ENCODE peak calls at places on chromosomes 6 and 20, in five cellular contexts. C is endodermal cell, L is heart left ventricle, X is brain microvascular endothelial cell, R is fibroblast of the aortic adventitia. Y is an unnamed sample.
A peak's percentile ranks its signal among the peaks of the same experiment; 100 is the strongest.

GRCh38 chr6:108648186-108648585 is 87.5 kb downstream of the FOXO3 start:
- DNase-seq in C (no peak), L (no peak), X (no peak), R (no peak), Y (peak; percentile 79)

GRCh38 chr6:35049885-35050284 is 91.3 kb downstream of the TCP11 start:
- DNase-seq in C (no peak), L (peak; percentile 71), X (peak; percentile 61), R (peak; percentile 33), Y (peak; percentile 77)

GRCh38 chr6:157600807-157601206 is 219.8 kb downstream of the ZDHHC14 start:
- DNase-seq in C (no peak), L (no peak), X (no peak), R (no peak), Y (no peak)

GRCh38 chr6:14266266-14266665 is 148.7 kb downstream of the CD83 start:
- DNase-seq in C (no peak), L (no peak), X (no peak), R (no peak), Y (no peak)

GRCh38 chr6:14804001-14804401 is 441.9 kb upstream of the JARID2 start:
- DNase-seq in C (no peak), L (no peak), X (no peak), R (no peak), Y (no peak)

GRCh38 chr6:44682280-44682679 is 294.8 kb downstream of the CDC5L start:
- DNase-seq in C (no peak), L (no peak), X (no peak), R (no peak), Y (no peak)

GRCh38 chr20:59823456-59823855 is 110.0 kb downstream of the SYCP2 start:
- DNase-seq in C (no peak), L (no peak), X (no peak), R (no peak), Y (no peak)

GRCh38 chr6:2196079-2196679 is 49.2 kb downstream of the GMDS start:
- DNase-seq in C (peak; percentile 49), L (no peak), X (peak; percentile 55), R (peak; percentile 79), Y (peak; percentile 69)

GRCh38 chr6:152206072-152206818 is 398.8 kb downstream of the ESR1 start:
- DNase-seq in C (peak; percentile 82), L (no peak), X (no peak), R (peak; percentile 24), Y (peak; percentile 42)

GRCh38 chr6:104218132-104218531 is 641.6 kb downstream of the HACE1 start:
- DNase-seq in C (no peak), L (no peak), X (peak; percentile 26), R (no peak), Y (no peak)

GRCh38 chr20:46694484-46694883 is 5.2 kb upstream of the TP53RK start:
- DNase-seq in C (no peak), L (no peak), X (no peak), R (peak; percentile 74), Y (peak; percentile 78)

GRCh38 chr6:99151634-99152344 is 197.7 kb downstream of the FAXC start:
- DNase-seq in C (peak; percentile 93), L (no peak), X (peak; percentile 43), R (peak; percentile 2), Y (peak; percentile 33)

GRCh38 chr20:45341939-45342862 is 6.0 kb downstream of the SDC4 start:
- DNase-seq in C (peak; percentile 89), L (peak; percentile 88), X (no peak), R (peak; percentile 67), Y (no peak)

GRCh38 chr6:35948725-35949124 is 27.8 kb upstream of the SRPK1 start:
- DNase-seq in C (peak; percentile 82), L (no peak), X (peak; percentile 24), R (peak; percentile 38), Y (peak; percentile 41)

GRCh38 chr20:48958743-48959142 is 37.2 kb downstream of the ARFGEF2 start:
- DNase-seq in C (no peak), L (no peak), X (no peak), R (no peak), Y (no peak)
- TF ChIP-seq CTCF in C (no peak), L (no peak), X (no peak), R (no peak), Y (no peak)

GRCh38 chr20:32360333-32360634 is 2.2 kb downstream of the ASXL1 start:
- DNase-seq in C (no peak), L (no peak), X (no peak), R (no peak), Y (no peak)

GRCh38 chr20:32363492-32363891 is 5.4 kb downstream of the ASXL1 start:
- DNase-seq in C (no peak), L (no peak), X (no peak), R (no peak), Y (no peak)

GRCh38 chr20:32365560-32365959 is 7.4 kb downstream of the ASXL1 start:
- DNase-seq in C (no peak), L (no peak), X (no peak), R (no peak), Y (no peak)

GRCh38 chr20:32364554-32365208 is 6.5 kb downstream of the ASXL1 start:
- DNase-seq in C (no peak), L (no peak), X (no peak), R (no peak), Y (no peak)

DNA sequence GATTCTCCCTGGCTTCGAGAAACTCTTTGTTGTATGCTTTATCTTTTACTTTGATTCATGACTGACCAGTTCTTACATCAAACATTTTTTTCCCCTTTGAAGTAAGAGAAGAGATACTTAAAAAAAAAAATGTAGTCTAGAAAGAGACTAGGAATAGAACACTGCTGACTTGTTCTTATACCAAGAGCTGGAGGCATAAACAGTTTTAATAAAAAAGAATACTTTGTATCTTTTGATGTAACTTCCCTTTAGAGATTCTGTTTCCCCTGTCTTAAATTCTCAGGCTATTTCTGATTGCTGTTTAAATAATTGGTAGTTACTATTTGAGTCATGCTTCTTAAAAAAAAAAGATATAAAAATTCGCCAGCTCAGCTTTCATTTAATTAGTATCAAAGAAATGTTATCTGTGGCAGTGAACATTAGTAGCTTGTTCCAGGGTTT is 4.8 kb downstream of the ASXL1 start:
- DNase-seq in C (no peak), L (no peak), X (no peak), R (peak; percentile 28), Y (no peak)
- H3K4me3 ChIP-seq in C (no peak overlapping the region), L (no peak overlapping the region), X (no peak overlapping the region), R (no peak overlapping the region), Y (no peak overlapping the region)

GRCh38 chr20:11094711-11095110 is 420.9 kb upstream of the JAG1 start:
- DNase-seq in C (no peak), L (no peak), X (no peak), R (no peak), Y (no peak)

GRCh38 chr20:11094196-11094595 is 420.4 kb upstream of the JAG1 start:
- DNase-seq in C (no peak), L (no peak), X (no peak), R (no peak), Y (no peak)

GRCh38 chr20:11101243-11101642 is 427.4 kb upstream of the JAG1 start:
- DNase-seq in C (no peak), L (no peak), X (no peak), R (peak; percentile 23), Y (peak; percentile 35)

GRCh38 chr20:11101696-11102095 is 427.9 kb upstream of the JAG1 start:
- DNase-seq in C (no peak), L (no peak), X (no peak), R (no peak), Y (no peak)

GRCh38 chr20:11098888-11099287 is 425.1 kb upstream of the JAG1 start:
- DNase-seq in C (peak; percentile 49), L (no peak), X (no peak), R (no peak), Y (no peak)
- TF ChIP-seq CTCF in C (peak; percentile 56), L (peak; percentile 34), X (peak; percentile 49), R (peak; percentile 11), Y (peak; percentile 24)

GRCh38 chr6:24778121-24778520 is 3.4 kb downstream of the GMNN start:
- DNase-seq in C (no peak), L (no peak), X (no peak), R (no peak), Y (no peak)
- H3K4me3 ChIP-seq in C (peak overlapping the region; percentile 92), L (no peak overlapping the region), X (no peak overlapping the region), R (no peak overlapping the region), Y (no peak overlapping the region)

GRCh38 chr6:25701807-25702206 is 49.8 kb downstream of the SCGN start:
- DNase-seq in C (no peak), L (no peak), X (no peak), R (no peak), Y (no peak)

GRCh38 chr6:25703005-25703404 is 51.0 kb downstream of the SCGN start:
- DNase-seq in C (no peak), L (no peak), X (no peak), R (no peak), Y (no peak)

GRCh38 chr6:25698631-25699030 is 46.6 kb downstream of the SCGN start:
- DNase-seq in C (no peak), L (no peak), X (no peak), R (no peak), Y (no peak)

GRCh38 chr6:25699649-25700048 is 47.6 kb downstream of the SCGN start:
- DNase-seq in C (no peak), L (no peak), X (no peak), R (no peak), Y (no peak)

GRCh38 chr6:25700841-25701240 is 48.8 kb downstream of the SCGN start:
- DNase-seq in C (no peak), L (no peak), X (no peak), R (no peak), Y (no peak)
- TF ChIP-seq CTCF in C (no peak), L (no peak), X (no peak), R (no peak), Y (no peak)

GRCh38 chr6:92915466-92915865 is 503.9 kb downstream of the EPHA7 start:
- DNase-seq in C (no peak), L (no peak), X (no peak), R (no peak), Y (no peak)

GRCh38 chr6:92906385-92906784 is 513.0 kb downstream of the EPHA7 start:
- DNase-seq in C (no peak), L (no peak), X (no peak), R (no peak), Y (no peak)

GRCh38 chr6:92911301-92911700 is 508.1 kb downstream of the EPHA7 start:
- DNase-seq in C (no peak), L (no peak), X (no peak), R (no peak), Y (no peak)

GRCh38 chr6:92910636-92911035 is 508.7 kb downstream of the EPHA7 start:
- DNase-seq in C (no peak), L (no peak), X (no peak), R (no peak), Y (no peak)
- H3K4me3 ChIP-seq in C (no peak overlapping the region), L (no peak overlapping the region), X (no peak overlapping the region), R (no peak overlapping the region), Y (no peak overlapping the region)

GRCh38 chr6:63624091-63624490 is 11.5 kb upstream of the PHF3 start:
- DNase-seq in C (no peak), L (no peak), X (no peak), R (no peak), Y (no peak)
- TF ChIP-seq CTCF in C (no peak), L (no peak), X (no peak), R (no peak), Y (no peak)

GRCh38 chr20:1896859-1897258 is 1.7 kb downstream of the SIRPA start:
- DNase-seq in C (no peak), L (peak; percentile 15), X (no peak), R (no peak), Y (no peak)
- H3K4me3 ChIP-seq in C (no peak overlapping the region), L (peak overlapping the region; percentile 70), X (no peak overlapping the region), R (peak overlapping the region; percentile 73), Y (no peak overlapping the region)

GRCh38 chr6:122399348-122400120 is at the start of gene HSF2:
- DNase-seq in C (peak; percentile 99), L (peak; percentile 98), X (peak; percentile 98), R (peak; percentile 97), Y (peak; percentile 98)
- TF ChIP-seq CTCF in C (peak; percentile 53), L (peak; percentile 41), X (peak; percentile 50), R (peak; percentile 28), Y (peak; percentile 14)